ENCODE peak calls at places on chromosome 14, in six cellular contexts. M is CD4-positive, alpha-beta memory T cell; V is PC-9; K is A549; Z is adrenal gland; C is ovary. I is an unnamed sample.

GRCh38 chr14:56810850-56811595 is 744 bp upstream of the OTX2 start:
- DNase-seq in C (no peak), K (no peak), V (no peak), M (no peak), Z (no peak), I (no peak)

GRCh38 chr14:53316504-53316903 is 163.4 kb upstream of the DDHD1 start:
- DNase-seq in C (no peak), K (no peak), V (no peak), Z (no peak), M (no peak), I (no peak)

GRCh38 chr14:93712838-93713724 is 75.2 kb downstream of the PRIMA1 start:
- DNase-seq in V (peak; percentile 41), Z (no peak), K (no peak), C (no peak), M (no peak), I (no peak)

GRCh38 chr14:63632932-63633514 is 8.6 kb downstream of the WDR89 start:
- DNase-seq in Z (no peak), C (no peak), K (peak; percentile 43), M (no peak), V (peak; percentile 44), I (no peak)

GRCh38 chr14:53946404-53947400 is 9.9 kb downstream of the BMP4 start:
- DNase-seq in M (no peak), K (no peak), C (peak; percentile 52), Z (no peak), V (no peak), I (peak; percentile 74)

GRCh38 chr14:74190910-74191575 is 48.2 kb upstream of the VSX2 start:
- DNase-seq in M (no peak), K (no peak), Z (peak; percentile 24), V (no peak), C (no peak), I (no peak)

GRCh38 chr14:89108608-89109007 is 284.2 kb downstream of the TTC8 start:
- DNase-seq in K (no peak), V (no peak), C (no peak), Z (no peak), M (no peak), I (no peak)

GRCh38 chr14:67436006-67436866 is 24.3 kb upstream of the PLEK2 start:
- DNase-seq in K (no peak), Z (peak; percentile 55), V (no peak), M (no peak), C (no peak), I (no peak)

GRCh38 chr14:63551338-63551737 is 8.2 kb upstream of the PPP2R5E start:
- DNase-seq in C (no peak), M (no peak), Z (no peak), K (no peak), V (no peak), I (no peak)

GRCh38 chr14:31559939-31560338 is 1.3 kb upstream of the NUBPL start:
- DNase-seq in M (no peak), K (no peak), C (peak; percentile 23), Z (no peak), V (no peak), I (no peak)

GRCh38 chr14:90060965-90061848 is 587 bp upstream of the KCNK13 start:
- DNase-seq in C (no peak), M (no peak), K (no peak), V (no peak), Z (no peak), I (no peak)

GRCh38 chr14:50321009-50321660 is 9.0 kb downstream of the DMAC2L start:
- DNase-seq in C (peak; percentile 43), M (peak; percentile 89), K (peak; percentile 74), V (peak; percentile 99), Z (peak; percentile 64), I (peak; percentile 64)

GRCh38 chr14:50318031-50318626 is 6.0 kb downstream of the DMAC2L start:
- DNase-seq in Z (no peak), M (no peak), V (no peak), K (peak; percentile 56), C (no peak), I (no peak)

GRCh38 chr14:50319293-50319692 is 7.2 kb downstream of the DMAC2L start:
- DNase-seq in V (no peak), Z (no peak), K (no peak), C (no peak), M (no peak), I (no peak)

GRCh38 chr14:50320279-50320678 is 8.2 kb downstream of the DMAC2L start:
- DNase-seq in C (no peak), Z (no peak), K (no peak), V (no peak), M (no peak), I (no peak)

DNA sequence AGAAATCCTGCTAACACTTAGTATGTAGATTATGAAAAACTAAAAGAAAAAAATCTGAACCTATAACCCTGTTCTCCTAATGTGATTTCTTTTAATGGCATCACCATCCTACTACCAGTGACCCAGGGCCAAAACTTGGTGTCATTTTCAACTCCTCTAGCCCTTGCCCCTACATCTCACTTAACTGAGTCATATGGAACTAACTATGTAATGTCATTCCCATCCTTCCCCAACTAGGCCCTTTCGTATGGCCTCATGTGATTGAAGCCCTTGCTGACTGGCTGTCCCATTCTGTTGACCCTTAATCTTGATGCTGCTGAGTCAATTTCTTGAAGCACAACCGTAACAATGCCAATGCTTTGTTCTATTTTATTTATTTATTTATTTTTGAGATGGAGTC is 7.6 kb downstream of the DMAC2L start:
- DNase-seq in K (no peak), V (no peak), C (no peak), Z (no peak), M (no peak), I (no peak)
- H3K27ac ChIP-seq in K (no peak overlapping the region), V (peak overlapping the region; percentile 11), C (no peak overlapping the region), Z (no peak overlapping the region), M (no peak overlapping the region), I (peak overlapping the region; percentile 17)

GRCh38 chr14:105878125-105878524 is 351.7 kb downstream of the TMEM121 start:
- DNase-seq in M (peak; percentile 15), K (no peak), Z (peak; percentile 4), V (no peak), C (no peak), I (peak; percentile 64)

GRCh38 chr14:105876158-105876557 is 349.8 kb downstream of the TMEM121 start:
- DNase-seq in K (no peak), M (no peak), Z (peak; percentile 2), V (no peak), C (no peak), I (peak; percentile 38)

GRCh38 chr14:105878554-105878953 is 352.2 kb downstream of the TMEM121 start:
- DNase-seq in C (no peak), M (no peak), Z (peak; percentile 5), V (no peak), K (no peak), I (peak; percentile 37)

GRCh38 chr14:105876829-105877228 is 350.4 kb downstream of the TMEM121 start:
- DNase-seq in M (peak; percentile 1), V (no peak), K (no peak), C (no peak), Z (peak; percentile 4), I (peak; percentile 68)

GRCh38 chr14:105877645-105878044 is 351.3 kb downstream of the TMEM121 start:
- DNase-seq in C (no peak), K (no peak), M (peak; percentile 23), Z (no peak), V (no peak), I (peak; percentile 61)
- H3K9me3 ChIP-seq in C (no peaks in the 10 kb centered on the region), K (no peaks in the 10 kb centered on the region), M (no peaks in the 10 kb centered on the region), Z (no peaks in the 10 kb centered on the region), V (no peaks in the 10 kb centered on the region), I (no peaks in the 10 kb centered on the region)

DNA sequence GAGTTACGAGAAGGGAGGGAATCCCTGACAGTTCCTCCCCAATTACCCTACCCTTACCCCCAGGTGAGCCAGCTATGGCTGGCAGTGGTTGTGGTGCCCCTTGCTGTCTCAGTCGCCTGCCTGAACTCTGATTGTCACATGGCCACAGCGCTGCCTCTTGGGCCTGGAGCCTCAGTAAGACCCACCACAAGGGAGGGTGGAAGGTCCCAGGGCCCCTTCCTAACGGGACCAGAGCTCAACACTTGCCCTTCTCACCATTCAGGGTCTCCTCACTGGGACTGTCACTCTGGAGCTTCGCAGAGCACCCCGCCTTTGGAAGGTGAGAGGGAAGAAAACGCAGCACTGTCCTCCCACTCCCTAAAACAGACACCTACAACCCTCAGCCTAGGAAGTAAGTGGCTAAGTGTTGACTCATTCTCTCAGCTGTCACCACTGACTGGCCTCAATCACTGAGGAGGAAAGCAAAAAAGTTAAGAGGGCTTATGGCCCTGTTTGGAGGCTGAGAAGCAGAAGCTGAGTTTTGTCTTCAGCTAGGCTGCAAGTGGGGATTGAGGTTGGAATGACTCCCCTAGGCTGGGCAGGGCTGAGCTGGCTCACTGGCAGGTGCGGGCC is 1.0 kb downstream of the TMEM253 start:
- DNase-seq in Z (no peak), C (no peak), V (no peak), M (no peak), K (no peak), I (no peak)
- H3K4me3 ChIP-seq in Z (no peak overlapping the region), C (no peak overlapping the region), V (no peak overlapping the region), M (no peak overlapping the region), K (no peak overlapping the region), I (no peak overlapping the region)

GRCh38 chr14:94946244-94946643 is 176.3 kb upstream of the GSC start:
- DNase-seq in C (no peak), M (peak; percentile 52), V (no peak), K (no peak), Z (no peak), I (no peak)
- H3K27ac ChIP-seq in C (no peak overlapping the region), M (peak overlapping the region; percentile 19), V (no peak overlapping the region), K (no peak overlapping the region), Z (no peak overlapping the region), I (no peak overlapping the region)

DNA sequence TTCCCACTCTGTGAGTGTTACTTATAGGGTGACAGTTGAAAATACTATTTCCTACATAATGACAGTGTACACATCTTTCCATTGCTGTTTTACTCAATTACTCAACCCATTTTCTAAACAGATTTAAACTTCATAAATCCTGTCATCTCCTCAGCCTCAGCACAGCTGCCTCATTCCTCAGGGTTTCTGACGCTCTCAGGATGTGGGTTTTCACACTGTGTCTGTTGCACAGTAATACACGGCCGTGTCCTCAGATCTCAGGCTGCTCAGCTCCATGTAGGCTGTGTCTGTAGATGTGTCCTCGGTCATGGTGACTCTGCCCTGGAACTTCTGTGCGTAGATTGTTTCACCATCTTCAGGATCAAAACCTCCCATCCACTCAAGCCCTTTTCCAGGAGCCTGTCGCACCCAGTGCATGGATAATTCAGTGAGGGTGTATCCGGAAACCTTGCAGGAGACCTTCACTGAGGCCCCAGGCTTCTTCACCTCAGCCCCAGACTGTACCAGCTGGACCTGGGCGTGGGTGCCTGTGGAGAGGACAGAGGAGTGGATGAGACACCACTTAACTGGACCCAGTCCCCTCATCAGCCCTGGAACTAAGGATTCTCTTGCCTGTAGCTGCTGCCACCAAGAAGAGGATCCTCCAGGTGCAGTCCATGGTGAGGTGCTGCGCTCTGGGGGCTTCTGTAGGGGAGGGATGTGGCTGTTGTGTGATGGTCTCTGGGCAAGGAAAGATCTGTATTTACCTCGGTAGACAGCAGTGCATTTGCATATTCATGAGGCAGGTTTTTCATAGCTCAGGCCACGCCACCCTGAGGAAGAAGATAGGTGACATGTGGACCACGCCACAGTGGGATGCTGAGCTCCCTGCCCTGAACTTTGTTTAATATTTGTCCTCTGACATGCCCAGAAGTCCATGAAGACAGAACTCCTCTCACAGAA is 750.2 kb downstream of the TMEM121 start:
- DNase-seq in K (no peak), C (no peak), V (no peak), Z (no peak), M (peak; percentile 69), I (no peak)
- H3K9me3 ChIP-seq in K (no peaks in the 10 kb centered on the region), C (no peaks in the 10 kb centered on the region), V (no peaks in the 10 kb centered on the region), Z (no peaks in the 10 kb centered on the region), M (no peaks in the 10 kb centered on the region), I (no peaks in the 10 kb centered on the region)

I was measured in aorta.